ENCODE peak calls at places on chromosome 9, in four cellular contexts. I is WERI-Rb-1, R is NCI-H446 treated with DMSO at 0.1 percent for 48 hours, X is fibroblast of lung. Q is an unnamed sample.

GRCh38 chr9:93978498-93978897 is 23.3 kb upstream of the BARX1 start:
- DNase-seq in I (no peak), R (no peak), X (peak), Q (no peak)

GRCh38 chr9:113737414-113738271 is 138.5 kb upstream of the ZNF618 start:
- DNase-seq in I (peak), R (no peak), X (peak), Q (no peak)

GRCh38 chr9:806285-807156 is 35.0 kb upstream of the DMRT1 start:
- DNase-seq in I (no peak), R (no peak), X (peak), Q (no peak)

GRCh38 chr9:108444400-108445358 is 411.1 kb downstream of the ACTL7B start:
- DNase-seq in I (no peak), R (no peak), X (peak), Q (no peak)

GRCh38 chr9:124296094-124296493 is 38.3 kb downstream of the NEK6 start:
- DNase-seq in I (no peak), R (no peak), X (no peak), Q (no peak)

GRCh38 chr9:33159058-33159759 is 7.9 kb downstream of the B4GALT1 start:
- DNase-seq in I (no peak), R (no peak), X (peak), Q (peak)

GRCh38 chr9:95570646-95571045 is 53.9 kb upstream of the PTCH1 start:
- DNase-seq in I (no peak), R (no peak), X (no peak), Q (no peak)

GRCh38 chr9:104586496-104587180 is 12.6 kb downstream of the OR13C5 start:
- DNase-seq in I (no peak), R (no peak), X (no peak), Q (no peak)

GRCh38 chr9:35705836-35706430 is 16.2 kb upstream of the TPM2 start:
- DNase-seq in I (no peak), R (no peak), X (no peak), Q (no peak)

GRCh38 chr9:123003467-123003866 is 30.0 kb upstream of the GPR21 start:
- DNase-seq in I (no peak), R (no peak), X (peak), Q (no peak)

GRCh38 chr9:78306222-78307076 is 9.5 kb downstream of the PSAT1 start:
- DNase-seq in I (no peak), R (no peak), X (no peak), Q (no peak)

GRCh38 chr9:130663258-130664171 is 879 bp upstream of the PRDM12 start:
- DNase-seq in I (peak), R (no peak), X (no peak), Q (peak)

GRCh38 chr9:136675477-136676296 is 11.6 kb downstream of the AGPAT2 start:
- DNase-seq in I (no peak), R (no peak), X (no peak), Q (no peak)

GRCh38 chr9:131614340-131614739 is 69.0 kb downstream of the PRRT1B start:
- DNase-seq in I (no peak), R (no peak), X (no peak), Q (no peak)

GRCh38 chr9:71647094-71647591 is 121.2 kb downstream of the CEMIP2 start:
- DNase-seq in I (no peak), R (no peak), X (peak), Q (peak)

GRCh38 chr9:70049236-70049635 is 5.6 kb downstream of the MAMDC2 start:
- DNase-seq in I (no peak), R (peak), X (peak), Q (no peak)

GRCh38 chr9:115006660-115007059 is 76.3 kb upstream of the TNFSF8 start:
- DNase-seq in I (no peak), R (no peak), X (peak), Q (no peak)

GRCh38 chr9:121699271-121700164 is 48.1 kb downstream of the DAB2IP start:
- DNase-seq in I (peak), R (no peak), X (peak), Q (peak)

GRCh38 chr9:123679330-123679987 is 250.5 kb downstream of the DENND1A start:
- DNase-seq in I (no peak), R (no peak), X (peak), Q (no peak)

GRCh38 chr9:2157277-2158105 is 142.3 kb downstream of the SMARCA2 start:
- DNase-seq in I (no peak), R (no peak), X (peak), Q (no peak)

GRCh38 chr9:101486693-101487442 is 46.8 kb upstream of the RNF20 start:
- DNase-seq in I (peak), R (peak), X (peak), Q (peak)

GRCh38 chr9:130857864-130858730 is 23.0 kb downstream of the ABL1 start:
- DNase-seq in I (no peak), R (no peak), X (peak), Q (peak)

GRCh38 chr9:6845881-6846280 is 88.1 kb downstream of the KDM4C start:
- DNase-seq in I (no peak), R (no peak), X (no peak), Q (no peak)

GRCh38 chr9:111903996-111904395 is 7.4 kb downstream of the UGCG start:
- DNase-seq in I (no peak), R (no peak), X (no peak), Q (no peak)

GRCh38 chr9:104961701-104962359 is 33.9 kb upstream of the ABCA1 start:
- DNase-seq in I (no peak), R (no peak), X (peak), Q (no peak)

GRCh38 chr9:5893134-5893505 is 2.4 kb downstream of the MLANA start:
- DNase-seq in I (no peak), R (no peak), X (no peak), Q (no peak)

GRCh38 chr9:95981741-95982390 is 106.4 kb downstream of the ERCC6L2 start:
- DNase-seq in I (peak), R (no peak), X (no peak), Q (no peak)

GRCh38 chr9:37066139-37066725 is 32.2 kb upstream of the PAX5 start:
- DNase-seq in I (no peak), R (no peak), X (no peak), Q (no peak)

GRCh38 chr9:111959960-111960359 is 63.3 kb downstream of the UGCG start:
- DNase-seq in I (no peak), R (no peak), X (peak), Q (no peak)

GRCh38 chr9:93750045-93750444 is 173.7 kb downstream of the PHF2 start:
- DNase-seq in I (no peak), R (no peak), X (no peak), Q (no peak)

GRCh38 chr9:16475257-16475656 is 395.2 kb downstream of the BNC2 start:
- DNase-seq in I (no peak), R (no peak), X (no peak), Q (no peak)

GRCh38 chr9:123654647-123655637 is 275.0 kb downstream of the DENND1A start:
- DNase-seq in I (no peak), R (no peak), X (no peak), Q (no peak)

GRCh38 chr9:136861874-136862457 is 4.1 kb downstream of the EDF1 start:
- DNase-seq in I (no peak), R (no peak), X (no peak), Q (no peak)

GRCh38 chr9:92294297-92294676 is 790 bp upstream of the IARS1 start:
- DNase-seq in I (peak), R (no peak), X (peak), Q (no peak)

Q was measured in Right ventricle myocardium inferior.